ENCODE peak calls at places on chromosomes 2 and 18, in four cellular contexts. J is AG08396, Q is GM03348, C is fibroblast of the aortic adventitia. A is an unnamed sample.

GRCh38 chr2:202037086-202037485 is 3.4 kb downstream of the FZD7 start:
- DNase-seq in Q (peak), J (no peak), C (peak), A (peak)

GRCh38 chr2:37585982-37586621 is 85.3 kb downstream of the CDC42EP3 start:
- DNase-seq in Q (peak), C (peak), J (peak), A (peak)

GRCh38 chr2:151782378-151783132 is 45.7 kb downstream of the ARL5A start:
- DNase-seq in C (no peak), Q (no peak), J (no peak), A (no peak)

GRCh38 chr18:74137920-74138538 is 9.6 kb downstream of the FBXO15 start:
- DNase-seq in Q (no peak), J (no peak), C (no peak), A (no peak)

GRCh38 chr2:72603481-72603880 is 222.4 kb downstream of the EXOC6B start:
- DNase-seq in J (no peak), C (peak), Q (no peak), A (no peak)

GRCh38 chr2:120740765-120741513 is 5.3 kb downstream of the GLI2 start:
- DNase-seq in J (peak), Q (peak), C (peak), A (no peak)

GRCh38 chr2:15869396-15869795 is 71.0 kb upstream of the MYCN start:
- DNase-seq in C (no peak), J (no peak), Q (no peak), A (no peak)

GRCh38 chr2:23427976-23428375 is 43.0 kb downstream of the KLHL29 start:
- DNase-seq in C (no peak), J (no peak), Q (no peak), A (no peak)

GRCh38 chr2:26313446-26313845 is 32.5 kb upstream of the SELENOI start:
- DNase-seq in Q (no peak), C (no peak), J (no peak), A (no peak)

GRCh38 chr18:77617681-77618080 is 368.0 kb downstream of the GALR1 start:
- DNase-seq in J (no peak), Q (no peak), C (no peak), A (no peak)

GRCh38 chr2:211941359-211941758 is 597.2 kb downstream of the ERBB4 start:
- DNase-seq in C (no peak), Q (no peak), J (no peak), A (no peak)

GRCh38 chr18:74456409-74457042 is 582 bp downstream of the DIPK1C start:
- DNase-seq in C (no peak), Q (no peak), J (no peak), A (no peak)

GRCh38 chr2:234947556-234947955 is 4.3 kb upstream of the SH3BP4 start:
- DNase-seq in Q (no peak), C (no peak), J (no peak), A (no peak)

GRCh38 chr2:96386470-96386869 is 50.9 kb downstream of the NCAPH start:
- DNase-seq in Q (no peak), J (no peak), C (no peak), A (no peak)

GRCh38 chr2:191166111-191166755 is 15.4 kb upstream of the STAT4 start:
- DNase-seq in J (no peak), C (peak), Q (no peak), A (no peak)

GRCh38 chr18:76452357-76452756 is 42.7 kb downstream of the ZNF516 start:
- DNase-seq in Q (no peak), J (no peak), C (no peak), A (no peak)

GRCh38 chr18:23204589-23205235 is 69.4 kb downstream of the CABLES1 start:
- DNase-seq in C (no peak), Q (no peak), J (peak), A (peak)

GRCh38 chr2:8580316-8581047 is 101.4 kb upstream of the ID2 start:
- DNase-seq in J (no peak), C (no peak), Q (no peak), A (no peak)

GRCh38 chr2:42238644-42239288 is 69.6 kb downstream of the EML4 start:
- DNase-seq in J (no peak), C (peak), Q (no peak), A (no peak)

GRCh38 chr18:79851981-79852380 is 54.2 kb downstream of the KCNG2 start:
- DNase-seq in Q (no peak), J (no peak), C (no peak), A (no peak)

GRCh38 chr2:56102866-56103265 is 80.9 kb upstream of the CCDC85A start:
- DNase-seq in C (peak), J (no peak), Q (peak), A (peak)

GRCh38 chr2:241804326-241805276 is 4.4 kb upstream of the NEU4 start:
- DNase-seq in J (peak), Q (peak), C (no peak), A (peak)

GRCh38 chr2:106104332-106105062 is 89.6 kb downstream of the UXS1 start:
- DNase-seq in C (peak), Q (peak), J (peak), A (peak)

GRCh38 chr2:37355735-37356134 is 11.3 kb downstream of the QPCT start:
- DNase-seq in J (no peak), Q (no peak), C (no peak), A (no peak)

GRCh38 chr2:69260666-69261065 is 126.4 kb downstream of the GFPT1 start:
- DNase-seq in J (no peak), Q (no peak), C (no peak), A (no peak)

GRCh38 chr2:39620067-39620466 is 45.6 kb upstream of the TMEM178A start:
- DNase-seq in C (peak), J (peak), Q (peak), A (peak)

GRCh38 chr2:391658-392170 is 103.8 kb upstream of the ALKAL2 start:
- DNase-seq in Q (no peak), J (no peak), C (no peak), A (no peak)

GRCh38 chr2:23414876-23415275 is 29.9 kb downstream of the KLHL29 start:
- DNase-seq in Q (no peak), C (no peak), J (no peak), A (no peak)

GRCh38 chr2:31008571-31009114 is 129.6 kb downstream of the GALNT14 start:
- DNase-seq in C (no peak), Q (no peak), J (no peak), A (no peak)

GRCh38 chr2:63741884-63742583 is 99.7 kb upstream of the UGP2 start:
- DNase-seq in Q (no peak), C (peak), J (no peak), A (no peak)

GRCh38 chr2:240960309-240960962 is 38.0 kb upstream of the SNED1 start:
- DNase-seq in J (peak), C (peak), Q (no peak), A (no peak)

GRCh38 chr2:1781291-1782080 is 37.2 kb upstream of the PXDN start:
- DNase-seq in C (no peak), Q (no peak), J (no peak), A (no peak)

GRCh38 chr2:219274392-219274921 is 4.7 kb upstream of the DNAJB2 start:
- DNase-seq in Q (peak), J (peak), C (peak), A (peak)

GRCh38 chr2:240432430-240432819 is 3.0 kb upstream of the GPC1 start:
- DNase-seq in Q (no peak), J (no peak), C (no peak), A (no peak)